ENCODE peak calls at places on chromosome 21, in seven cellular contexts. One of them, this sample, is unnamed.

GRCh38 chr21:38937844-38938243 is 132.1 kb downstream of the ETS2 start:
- DNase-seq in SK-N-SH: no peak
- DNase-seq in heart left ventricle: no peak
- DNase-seq in heart right ventricle: no peak
- DNase-seq in PC-9: no peak
- DNase-seq in ovary: no peak
- DNase-seq in HCT116: no peak
- DNase-seq in this sample: no peak

GRCh38 chr21:26164311-26164710 is 6.3 kb downstream of the APP start:
- DNase-seq in SK-N-SH: no peak
- DNase-seq in heart left ventricle: no peak
- DNase-seq in heart right ventricle: no peak
- DNase-seq in PC-9: no peak
- DNase-seq in ovary: no peak
- DNase-seq in HCT116: no peak
- DNase-seq in this sample: no peak

GRCh38 chr21:38821248-38821647 is 15.5 kb downstream of the ETS2 start:
- DNase-seq in SK-N-SH: no peak
- DNase-seq in heart left ventricle: no peak
- DNase-seq in heart right ventricle: no peak
- DNase-seq in PC-9: no peak
- DNase-seq in ovary: no peak
- DNase-seq in HCT116: no peak
- DNase-seq in this sample: no peak

GRCh38 chr21:15060776-15061175 is 4.0 kb downstream of the NRIP1 start:
- DNase-seq in SK-N-SH: no peak
- DNase-seq in heart left ventricle: no peak
- DNase-seq in heart right ventricle: no peak
- DNase-seq in PC-9: no peak
- DNase-seq in ovary: no peak
- DNase-seq in HCT116: no peak
- DNase-seq in this sample: no peak

GRCh38 chr21:42580793-42581201 is 67.1 kb downstream of the SLC37A1 start:
- DNase-seq in SK-N-SH: no peak
- DNase-seq in heart left ventricle: peak; percentile 10
- DNase-seq in heart right ventricle: no peak
- DNase-seq in PC-9: no peak
- DNase-seq in ovary: no peak
- DNase-seq in HCT116: no peak
- DNase-seq in this sample: no peak

GRCh38 chr21:20647603-20648002 is 350.6 kb upstream of the NCAM2 start:
- DNase-seq in SK-N-SH: no peak
- DNase-seq in heart left ventricle: no peak
- DNase-seq in heart right ventricle: no peak
- DNase-seq in PC-9: no peak
- DNase-seq in ovary: no peak
- DNase-seq in HCT116: no peak
- DNase-seq in this sample: no peak

GRCh38 chr21:25107708-25108107 is 499.6 kb downstream of the MRPL39 start:
- DNase-seq in SK-N-SH: no peak
- DNase-seq in heart left ventricle: no peak
- DNase-seq in heart right ventricle: no peak
- DNase-seq in PC-9: no peak
- DNase-seq in ovary: no peak
- DNase-seq in HCT116: no peak
- DNase-seq in this sample: no peak

GRCh38 chr21:39012314-39013230 is 170.7 kb downstream of the PSMG1 start:
- DNase-seq in SK-N-SH: no peak
- DNase-seq in heart left ventricle: no peak
- DNase-seq in heart right ventricle: no peak
- DNase-seq in PC-9: no peak
- DNase-seq in ovary: no peak
- DNase-seq in HCT116: no peak
- DNase-seq in this sample: no peak

GRCh38 chr21:41671859-41672542 is 94.9 kb downstream of the RIPK4 start:
- DNase-seq in SK-N-SH: no peak
- DNase-seq in heart left ventricle: no peak
- DNase-seq in heart right ventricle: no peak
- DNase-seq in PC-9: no peak
- DNase-seq in ovary: no peak
- DNase-seq in HCT116: no peak
- DNase-seq in this sample: no peak

GRCh38 chr21:42097860-42098259 is 26.7 kb downstream of the UMODL1 start:
- DNase-seq in SK-N-SH: no peak
- DNase-seq in heart left ventricle: peak; percentile 65
- DNase-seq in heart right ventricle: no peak
- DNase-seq in PC-9: peak; percentile 69
- DNase-seq in ovary: no peak
- DNase-seq in HCT116: peak; percentile 66
- DNase-seq in this sample: no peak

GRCh38 chr21:43719748-43720538 is 1.0 kb downstream of the PDXK start:
- DNase-seq in SK-N-SH: no peak
- DNase-seq in heart left ventricle: no peak
- DNase-seq in heart right ventricle: no peak
- DNase-seq in PC-9: no peak
- DNase-seq in ovary: peak; percentile 63
- DNase-seq in HCT116: no peak
- DNase-seq in this sample: no peak
- H3K4me1 ChIP-seq in SK-N-SH: peaks cover 19% of the 10 kb centered on the region
- H3K4me1 ChIP-seq in heart left ventricle: peaks cover 34% of the 10 kb centered on the region
- H3K4me1 ChIP-seq in heart right ventricle: peaks cover 22% of the 10 kb centered on the region
- H3K4me1 ChIP-seq in PC-9: peaks cover 34% of the 10 kb centered on the region
- H3K4me1 ChIP-seq in ovary: peaks cover 20% of the 10 kb centered on the region
- H3K4me1 ChIP-seq in HCT116: peaks cover 26% of the 10 kb centered on the region
- H3K4me1 ChIP-seq in this sample: no peaks in the 10 kb centered on the region

DNA sequence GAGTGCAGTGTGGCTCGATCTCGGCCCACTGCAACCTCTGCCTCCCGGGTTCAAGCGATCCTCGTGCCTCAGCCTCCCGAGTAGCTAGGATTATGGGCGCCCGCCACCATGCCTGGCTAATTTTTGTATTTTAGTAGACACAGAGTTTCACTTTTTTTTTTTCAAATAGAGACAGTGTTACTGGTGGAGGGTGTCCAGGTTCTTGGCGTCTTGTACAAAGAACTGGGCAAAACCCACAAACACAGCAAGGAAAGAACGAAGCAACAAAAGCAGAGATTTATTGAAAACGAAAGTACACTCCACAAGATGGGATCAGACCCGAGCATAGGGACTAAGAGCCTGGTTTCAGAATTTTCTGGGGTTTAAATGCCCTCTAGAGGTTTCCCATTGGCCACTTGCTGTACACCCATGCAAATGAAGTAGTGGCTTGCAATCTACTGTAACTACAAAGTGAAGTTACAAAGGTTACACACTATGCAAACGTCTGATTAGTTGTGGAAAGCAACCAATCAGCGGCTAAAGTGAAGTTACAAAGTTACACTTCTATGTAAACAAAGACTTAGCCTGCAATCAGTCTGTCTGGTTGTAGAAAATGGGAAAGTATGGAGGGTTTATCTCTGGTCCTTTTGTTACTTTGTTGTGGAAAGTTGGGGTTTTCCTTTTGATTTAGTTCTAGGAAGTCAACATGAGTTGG is 199.1 kb downstream of the DYRK1A start:
- DNase-seq in SK-N-SH: no peak
- DNase-seq in heart left ventricle: no peak
- DNase-seq in heart right ventricle: no peak
- DNase-seq in PC-9: peak; percentile 19
- DNase-seq in ovary: no peak
- DNase-seq in HCT116: no peak
- DNase-seq in this sample: no peak
- H3K4me3 ChIP-seq in SK-N-SH: no peak overlapping the region
- H3K4me3 ChIP-seq in heart left ventricle: no peak overlapping the region
- H3K4me3 ChIP-seq in heart right ventricle: no peak overlapping the region
- H3K4me3 ChIP-seq in PC-9: peak overlapping the region; percentile 11
- H3K4me3 ChIP-seq in ovary: no peak overlapping the region
- H3K4me3 ChIP-seq in HCT116: no peak overlapping the region
- H3K4me3 ChIP-seq in this sample: no peak overlapping the region

DNA sequence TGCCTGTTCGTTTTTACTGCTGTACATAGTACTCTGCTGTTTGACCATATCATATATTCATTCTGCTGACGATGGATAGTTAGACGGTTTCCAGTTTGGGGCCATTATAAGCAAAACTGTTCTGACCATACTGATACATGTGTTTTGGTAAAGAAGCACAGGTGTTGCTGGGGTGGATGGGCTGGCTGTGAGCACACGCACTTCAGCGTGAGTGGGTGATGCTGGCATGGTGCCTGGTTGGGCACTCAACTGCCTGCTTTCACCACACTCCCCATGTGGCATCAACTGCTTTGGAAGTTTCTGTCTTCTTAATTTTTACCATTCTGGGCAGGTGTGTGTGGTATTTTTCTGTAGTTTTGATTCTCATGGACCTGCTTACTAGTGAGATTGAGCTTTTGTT is 37.3 kb downstream of the ADARB1 start:
- DNase-seq in SK-N-SH: no peak
- DNase-seq in heart left ventricle: no peak
- DNase-seq in heart right ventricle: no peak
- DNase-seq in PC-9: no peak
- DNase-seq in ovary: no peak
- DNase-seq in HCT116: no peak
- DNase-seq in this sample: no peak
- H3K4me1 ChIP-seq in SK-N-SH: peaks cover 15% of the 10 kb centered on the region
- H3K4me1 ChIP-seq in heart left ventricle: peaks cover 61% of the 10 kb centered on the region
- H3K4me1 ChIP-seq in heart right ventricle: peaks cover 56% of the 10 kb centered on the region
- H3K4me1 ChIP-seq in PC-9: no peaks in the 10 kb centered on the region
- H3K4me1 ChIP-seq in ovary: peaks cover 1% of the 10 kb centered on the region
- H3K4me1 ChIP-seq in HCT116: no peaks in the 10 kb centered on the region
- H3K4me1 ChIP-seq in this sample: no peaks in the 10 kb centered on the region

DNA sequence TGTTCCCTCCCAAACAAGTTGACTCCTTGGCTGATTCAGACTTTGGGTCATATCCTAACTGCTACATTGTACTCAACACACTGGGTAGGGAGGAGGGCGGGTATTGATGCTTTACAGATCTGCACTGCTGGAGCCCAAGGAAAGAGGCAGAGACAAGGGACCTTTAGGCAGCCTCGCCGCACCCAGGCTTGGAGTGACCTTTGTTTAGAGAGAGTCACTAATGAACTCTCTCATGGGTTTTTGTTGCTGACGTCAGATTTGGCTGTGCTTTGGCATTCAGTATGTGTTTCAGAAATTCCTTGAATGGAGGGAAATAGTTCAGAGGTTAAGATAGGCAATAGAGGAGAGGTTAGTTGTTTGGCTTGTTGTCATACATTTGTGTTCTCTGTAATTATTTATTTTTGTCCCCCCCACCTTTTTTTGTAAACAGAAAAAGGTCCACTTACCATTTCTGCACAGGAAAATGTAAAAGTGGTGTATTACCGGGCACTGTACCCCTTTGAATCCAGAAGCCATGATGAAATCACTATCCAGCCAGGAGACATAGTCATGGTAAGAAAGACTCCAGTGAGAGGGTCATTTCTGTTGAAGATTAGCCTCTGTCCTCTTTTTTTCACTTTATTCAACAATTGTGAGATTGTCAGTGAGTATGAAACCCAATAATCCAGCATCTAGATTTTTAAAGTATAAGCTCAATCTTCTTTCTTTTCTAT is 116.1 kb downstream of the ATP5PO start:
- DNase-seq in SK-N-SH: no peak
- DNase-seq in heart left ventricle: peak; percentile 30
- DNase-seq in heart right ventricle: peak; percentile 41
- DNase-seq in PC-9: no peak
- DNase-seq in ovary: no peak
- DNase-seq in HCT116: no peak
- DNase-seq in this sample: no peak
- H3K4me3 ChIP-seq in SK-N-SH: no peak overlapping the region
- H3K4me3 ChIP-seq in heart left ventricle: no peak overlapping the region
- H3K4me3 ChIP-seq in heart right ventricle: no peak overlapping the region
- H3K4me3 ChIP-seq in PC-9: no peak overlapping the region
- H3K4me3 ChIP-seq in ovary: no peak overlapping the region
- H3K4me3 ChIP-seq in HCT116: no peak overlapping the region
- H3K4me3 ChIP-seq in this sample: no peak overlapping the region

DNA sequence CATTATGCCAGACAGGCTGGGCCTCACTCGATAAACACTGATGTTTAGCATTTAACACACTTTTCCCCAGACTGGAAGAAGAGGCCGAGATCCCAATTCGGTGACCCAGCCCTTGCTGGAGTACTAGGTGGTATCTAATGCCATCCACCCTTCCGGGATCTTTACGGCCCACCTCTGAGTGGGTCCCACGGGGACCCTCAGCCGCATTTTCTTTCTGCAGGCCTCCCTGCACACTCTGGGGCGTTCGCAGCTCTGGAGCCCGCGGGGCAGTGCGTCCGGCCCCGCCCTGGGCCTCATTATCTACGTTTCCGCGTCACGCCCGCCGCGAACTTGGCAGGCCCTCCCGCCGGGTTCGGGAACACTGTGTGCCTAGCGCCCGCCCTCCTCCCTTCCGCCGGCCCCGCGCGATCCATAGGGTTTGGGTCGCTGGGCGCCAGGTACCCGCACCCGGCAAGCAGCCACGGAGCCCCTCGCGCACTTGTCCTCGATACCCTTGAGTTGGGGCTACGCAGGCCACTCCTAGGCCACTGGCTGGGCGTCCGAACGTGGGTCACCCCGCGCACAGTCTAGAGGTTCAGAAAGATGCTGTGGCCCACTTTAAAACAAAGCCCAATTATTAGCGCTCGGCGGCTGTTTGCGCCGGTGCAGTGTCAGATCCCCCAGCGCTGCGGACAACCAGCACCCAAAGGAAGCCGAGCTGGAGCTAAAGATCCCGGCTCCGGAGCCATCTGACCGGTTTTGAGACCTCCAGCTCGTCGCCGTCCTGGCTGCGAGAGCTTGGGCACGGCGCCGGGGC is 942 bp upstream of the EVA1C start:
- DNase-seq in SK-N-SH: peak; percentile 60
- DNase-seq in heart left ventricle: peak; percentile 96
- DNase-seq in heart right ventricle: peak; percentile 95
- DNase-seq in PC-9: peak; percentile 52
- DNase-seq in ovary: peak; percentile 98
- DNase-seq in HCT116: no peak
- DNase-seq in this sample: no peak
- H3K4me1 ChIP-seq in SK-N-SH: peaks cover 13% of the 10 kb centered on the region
- H3K4me1 ChIP-seq in heart left ventricle: peaks cover 56% of the 10 kb centered on the region
- H3K4me1 ChIP-seq in heart right ventricle: peaks cover 17% of the 10 kb centered on the region
- H3K4me1 ChIP-seq in PC-9: no peaks in the 10 kb centered on the region
- H3K4me1 ChIP-seq in ovary: peaks cover 6% of the 10 kb centered on the region
- H3K4me1 ChIP-seq in HCT116: peaks cover 25% of the 10 kb centered on the region
- H3K4me1 ChIP-seq in this sample: no peaks in the 10 kb centered on the region

DNA sequence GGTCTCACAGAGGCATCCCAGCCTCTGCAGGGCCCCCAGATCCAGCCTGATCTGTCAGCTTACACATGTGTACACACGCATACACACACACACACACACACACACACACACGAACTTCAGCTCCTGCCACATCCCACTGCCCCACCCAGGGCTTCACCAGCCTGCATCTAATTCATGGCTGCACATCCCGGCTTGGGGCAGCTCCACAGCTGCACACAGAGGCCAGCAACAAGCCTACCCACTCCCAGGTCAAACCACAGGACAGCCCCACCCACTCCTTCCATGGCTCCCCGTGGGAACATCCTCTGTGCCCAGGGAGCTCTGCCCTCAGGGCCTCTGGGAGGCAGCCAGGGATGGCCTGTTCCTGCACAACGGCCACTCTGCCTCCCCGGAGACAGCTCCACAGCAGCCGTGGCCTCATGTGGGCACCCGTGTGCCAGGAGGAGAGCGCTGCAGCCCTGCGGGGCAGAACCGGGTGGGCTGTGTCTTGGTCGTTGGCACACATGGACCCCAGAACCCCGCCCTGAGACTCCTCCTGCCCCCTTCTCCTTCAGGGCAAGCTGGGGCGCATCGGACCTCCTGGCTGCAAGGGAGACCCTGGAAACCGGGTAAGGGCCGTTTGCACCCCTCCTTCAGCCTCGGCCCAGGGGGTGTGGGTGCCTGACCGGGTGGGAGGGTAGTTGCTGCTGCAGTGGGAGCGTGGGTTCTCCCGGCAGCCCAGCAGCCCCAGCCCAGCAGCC is 19.1 kb downstream of the COL6A2 start:
- DNase-seq in SK-N-SH: peak; percentile 35
- DNase-seq in heart left ventricle: peak; percentile 24
- DNase-seq in heart right ventricle: peak; percentile 12
- DNase-seq in PC-9: peak; percentile 51
- DNase-seq in ovary: peak; percentile 32
- DNase-seq in HCT116: no peak
- DNase-seq in this sample: no peak
- H3K4me3 ChIP-seq in SK-N-SH: no peak overlapping the region
- H3K4me3 ChIP-seq in heart left ventricle: no peak overlapping the region
- H3K4me3 ChIP-seq in heart right ventricle: no peak overlapping the region
- H3K4me3 ChIP-seq in PC-9: no peak overlapping the region
- H3K4me3 ChIP-seq in ovary: no peak overlapping the region
- H3K4me3 ChIP-seq in HCT116: no peak overlapping the region
- H3K4me3 ChIP-seq in this sample: no peak overlapping the region